ENCODE peak calls at places on chromosome 15, in seven cellular contexts. F, H, X, S, W, K and D are unnamed samples.

GRCh38 chr15:55290361-55291057 is 896 bp upstream of the RAB27A start:
- DNase-seq in F (peak), H (peak), X (peak), S (peak), W (peak), K (peak), D (peak)

GRCh38 chr15:51775967-51776816 is 24.8 kb downstream of the TMOD2 start:
- DNase-seq in F (peak), H (no peak), X (no peak), S (peak), W (peak), K (peak), D (peak)

GRCh38 chr15:89576417-89576773 is 1.1 kb downstream of the TICRR start:
- DNase-seq in F (no peak), H (no peak), X (peak), S (no peak), W (no peak), K (no peak), D (no peak)

GRCh38 chr15:95105229-95105628 is 873.9 kb downstream of the MCTP2 start:
- DNase-seq in F (no peak), H (no peak), X (peak), S (no peak), W (no peak), K (no peak), D (no peak)

GRCh38 chr15:81394609-81395008 is 20.6 kb upstream of the TMC3 start:
- DNase-seq in F (no peak), H (no peak), X (no peak), S (no peak), W (no peak), K (no peak), D (no peak)

GRCh38 chr15:63985221-63986184 is 60.8 kb downstream of the DAPK2 start:
- DNase-seq in F (no peak), H (peak), X (no peak), S (no peak), W (peak), K (no peak), D (no peak)

GRCh38 chr15:48084759-48085420 is 35.9 kb upstream of the SLC24A5 start:
- DNase-seq in F (peak), H (no peak), X (peak), S (no peak), W (peak), K (peak), D (peak)

GRCh38 chr15:31162721-31163510 is 61.4 kb upstream of the TRPM1 start:
- DNase-seq in F (no peak), H (no peak), X (no peak), S (no peak), W (no peak), K (no peak), D (no peak)

GRCh38 chr15:57495037-57495436 is 96.7 kb upstream of the MYZAP start:
- DNase-seq in F (no peak), H (no peak), X (no peak), S (no peak), W (no peak), K (no peak), D (no peak)

GRCh38 chr15:39552546-39552945 is 28.3 kb upstream of the THBS1 start:
- DNase-seq in F (no peak), H (no peak), X (no peak), S (no peak), W (no peak), K (no peak), D (no peak)

GRCh38 chr15:97235285-97235985 is 725.1 kb upstream of the ARRDC4 start:
- DNase-seq in F (peak), H (no peak), X (peak), S (peak), W (peak), K (peak), D (no peak)

GRCh38 chr15:25706176-25706970 is 156.8 kb downstream of the ATP10A start:
- DNase-seq in F (no peak), H (no peak), X (no peak), S (no peak), W (no peak), K (no peak), D (no peak)

GRCh38 chr15:41984622-41985021 is 12.3 kb upstream of the EHD4 start:
- DNase-seq in F (no peak), H (no peak), X (no peak), S (no peak), W (no peak), K (no peak), D (no peak)

GRCh38 chr15:89978914-89979313 is 22.2 kb upstream of the ZNF710 start:
- DNase-seq in F (no peak), H (no peak), X (no peak), S (no peak), W (no peak), K (no peak), D (no peak)

GRCh38 chr15:29035571-29036285 is 150.0 kb downstream of the APBA2 start:
- DNase-seq in F (no peak), H (no peak), X (no peak), S (no peak), W (no peak), K (no peak), D (no peak)

GRCh38 chr15:60118564-60119080 is 114.5 kb downstream of the FOXB1 start:
- DNase-seq in F (no peak), H (no peak), X (no peak), S (no peak), W (no peak), K (peak), D (no peak)

GRCh38 chr15:63896336-63897115 is 62.8 kb upstream of the HERC1 start:
- DNase-seq in F (peak), H (no peak), X (peak), S (no peak), W (peak), K (no peak), D (no peak)

GRCh38 chr15:67244966-67245478 is 9.4 kb downstream of the AAGAB start:
- DNase-seq in F (no peak), H (no peak), X (peak), S (no peak), W (no peak), K (no peak), D (no peak)

GRCh38 chr15:48940508-48940907 is 23.2 kb downstream of the SHC4 start:
- DNase-seq in F (peak), H (no peak), X (peak), S (no peak), W (no peak), K (no peak), D (no peak)

DNA sequence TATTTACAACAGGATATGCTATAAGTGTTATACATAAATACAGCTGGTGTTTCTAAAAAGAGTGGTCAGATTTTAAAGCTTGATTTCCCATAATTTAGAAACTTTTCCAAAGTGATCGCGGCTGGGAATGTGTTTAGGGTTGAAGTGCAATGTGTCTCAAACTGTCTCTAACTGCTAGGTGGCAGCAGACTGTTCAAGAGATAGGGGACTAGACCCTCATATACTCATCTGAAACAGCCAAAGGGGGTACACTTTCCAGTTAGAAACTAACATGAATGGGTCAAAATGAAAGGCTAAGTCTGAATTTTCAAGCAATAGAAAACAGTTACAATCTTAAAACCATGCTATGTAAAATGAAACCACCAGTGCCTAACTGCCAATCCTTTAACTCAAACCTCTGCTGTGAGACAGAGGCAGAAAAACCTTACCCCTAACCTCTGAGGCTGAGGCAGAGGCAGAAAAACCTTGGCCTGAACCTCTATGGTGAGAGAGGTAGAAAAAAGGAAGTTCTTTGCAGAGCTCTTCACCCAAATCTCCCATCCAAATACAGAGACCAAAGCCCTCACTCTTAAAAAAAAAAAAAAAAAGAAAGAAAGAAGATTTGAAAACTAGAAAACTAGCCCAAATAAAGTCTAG is 595.9 kb downstream of the NTRK3 start:
- DNase-seq in F (no peak), H (no peak), X (no peak), S (no peak), W (peak), K (peak), D (no peak)
- TF ChIP-seq CTCF in F (no peak), H (no peak), X (peak), S (no peak), W (no peak), K (peak), D (no peak)

GRCh38 chr15:61256231-61256630 is 27.1 kb upstream of the RORA start:
- DNase-seq in F (no peak), H (no peak), X (no peak), S (no peak), W (no peak), K (no peak), D (no peak)

GRCh38 chr15:61250613-61251012 is 21.5 kb upstream of the RORA start:
- DNase-seq in F (no peak), H (no peak), X (no peak), S (no peak), W (no peak), K (no peak), D (no peak)

GRCh38 chr15:61253186-61253585 is 24.1 kb upstream of the RORA start:
- DNase-seq in F (no peak), H (no peak), X (no peak), S (no peak), W (no peak), K (no peak), D (no peak)
- TF ChIP-seq CTCF in F (no peak), H (no peak), X (no peak), S (no peak), W (no peak), K (no peak), D (no peak)

GRCh38 chr15:84980196-84981053 is 1.2 kb upstream of the PDE8A start:
- DNase-seq in F (peak), H (peak), X (peak), S (peak), W (peak), K (peak), D (peak)

GRCh38 chr15:84979651-84980050 is 2.0 kb upstream of the PDE8A start:
- DNase-seq in F (no peak), H (peak), X (no peak), S (no peak), W (peak), K (peak), D (peak)

GRCh38 chr15:84982301-84982920 is 755 bp downstream of the PDE8A start:
- DNase-seq in F (no peak), H (peak), X (no peak), S (no peak), W (peak), K (peak), D (peak)

GRCh38 chr15:84981711-84982300 is at the start of gene PDE8A:
- DNase-seq in F (peak), H (peak), X (no peak), S (peak), W (peak), K (peak), D (peak)

DNA sequence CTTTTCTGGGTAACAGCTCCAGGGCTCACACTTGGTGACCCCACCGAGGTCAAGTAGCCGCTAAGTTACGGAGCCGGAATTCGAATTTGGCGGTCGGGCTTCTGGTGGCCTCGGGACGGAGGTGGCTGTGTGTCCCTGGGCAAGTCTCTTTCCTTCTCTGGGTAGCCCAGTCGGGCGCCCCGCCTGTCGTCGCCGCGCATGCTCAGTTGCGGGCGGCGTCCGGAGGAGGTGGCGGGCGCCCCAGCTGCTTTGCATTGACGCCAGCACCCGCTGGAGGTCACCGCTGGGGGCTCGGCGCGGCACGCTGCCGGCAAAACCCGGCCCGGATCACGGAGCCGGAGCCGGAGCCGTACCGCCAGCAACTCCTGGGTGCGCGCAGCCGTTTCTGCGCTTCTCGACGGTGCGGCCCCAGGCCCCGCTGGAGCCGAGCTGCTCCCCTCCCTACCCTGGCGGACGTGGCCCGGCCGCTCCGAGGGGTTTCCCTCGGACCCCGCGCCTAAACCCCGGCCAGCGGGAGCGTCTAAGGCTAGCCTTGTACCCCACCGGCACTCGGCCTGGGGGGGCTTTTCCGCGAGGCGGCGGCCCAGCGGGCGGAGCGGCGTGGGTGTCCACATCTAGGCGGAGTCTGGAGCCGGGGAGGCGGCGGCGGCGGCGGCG is 474 bp upstream of the PDE8A start:
- DNase-seq in F (peak), H (peak), X (peak), S (peak), W (peak), K (peak), D (peak)
- TF ChIP-seq CTCF in F (no peak), H (peak), X (no peak), S (peak), W (peak), K (no peak), D (peak)

GRCh38 chr15:68482246-68482645 is 50.3 kb upstream of the ITGA11 start:
- DNase-seq in F (no peak), H (no peak), X (no peak), S (no peak), W (no peak), K (no peak), D (no peak)
- TF ChIP-seq CTCF in F (no peak), H (no peak), X (no peak), S (no peak), W (no peak), K (no peak), D (no peak)

DNA sequence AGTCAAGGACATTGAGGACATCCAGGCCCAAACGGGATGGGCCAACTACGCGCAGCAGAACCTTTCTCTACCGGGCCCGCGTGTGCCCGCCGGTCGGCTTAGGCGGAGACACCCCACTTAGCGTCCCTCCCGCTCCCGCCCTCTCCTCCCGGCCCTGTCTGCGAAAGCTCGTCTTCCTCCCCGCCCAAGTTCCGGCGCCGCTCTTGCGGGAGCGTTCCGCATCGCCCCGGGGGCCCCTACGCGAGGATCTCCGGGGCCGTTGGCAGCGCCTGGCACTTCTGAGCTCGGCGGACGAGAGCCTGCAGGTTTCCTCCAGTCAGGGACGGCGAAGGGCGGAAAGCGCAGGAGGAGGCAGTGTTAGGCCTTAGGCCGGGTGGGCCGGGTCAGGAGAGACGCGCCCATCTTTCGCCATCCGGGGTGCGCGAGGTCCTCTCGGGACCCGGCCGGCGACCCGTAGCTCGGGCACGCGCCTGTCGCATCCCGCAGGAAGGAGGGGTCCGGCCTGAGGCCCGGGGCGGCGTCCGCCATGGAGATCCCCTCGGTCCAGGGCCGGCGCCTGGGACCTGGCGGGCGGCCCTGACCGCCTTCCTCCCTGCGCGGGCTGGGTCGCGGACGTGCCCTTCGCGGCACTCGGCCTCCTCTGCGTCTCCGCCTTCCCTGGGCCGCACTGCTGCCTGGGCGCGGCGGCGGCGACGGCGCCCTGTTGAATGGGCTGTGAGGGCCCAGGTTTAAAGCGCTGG is at the start of gene FEM1B:
- DNase-seq in F (peak), H (peak), X (peak), S (peak), W (peak), K (peak), D (peak)
- TF ChIP-seq CTCF in F (no peak), H (peak), X (no peak), S (peak), W (no peak), K (no peak), D (no peak)

GRCh38 chr15:92941668-92942067 is 41.5 kb downstream of the CHD2 start:
- DNase-seq in F (no peak), H (no peak), X (no peak), S (no peak), W (no peak), K (no peak), D (no peak)

GRCh38 chr15:92943581-92943980 is 43.5 kb downstream of the CHD2 start:
- DNase-seq in F (no peak), H (no peak), X (no peak), S (no peak), W (no peak), K (no peak), D (no peak)

GRCh38 chr15:92938387-92938786 is 38.3 kb downstream of the CHD2 start:
- DNase-seq in F (no peak), H (no peak), X (no peak), S (no peak), W (no peak), K (no peak), D (no peak)

GRCh38 chr15:92944946-92945521 is 44.9 kb downstream of the CHD2 start:
- DNase-seq in F (no peak), H (no peak), X (no peak), S (no peak), W (no peak), K (no peak), D (no peak)

DNA sequence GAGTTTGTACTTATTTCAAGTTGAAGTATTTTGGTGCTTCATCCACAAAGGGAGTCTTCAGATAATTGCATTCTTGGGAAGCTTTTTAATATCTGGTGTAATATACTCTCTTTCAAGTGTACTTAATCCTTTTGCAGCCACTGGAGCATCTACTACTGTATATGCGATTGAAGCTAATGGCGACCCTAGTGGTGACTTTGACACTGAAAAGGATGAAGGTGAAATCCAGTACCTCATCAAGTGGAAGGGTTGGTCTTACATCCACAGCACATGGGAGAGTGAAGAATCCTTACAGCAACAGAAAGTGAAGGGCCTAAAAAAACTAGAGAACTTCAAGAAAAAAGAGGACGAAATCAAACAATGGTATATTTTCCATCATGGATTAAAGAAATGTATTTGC is 42.6 kb downstream of the CHD2 start:
- DNase-seq in F (no peak), H (no peak), X (no peak), S (no peak), W (no peak), K (peak), D (no peak)
- TF ChIP-seq CTCF in F (no peak), H (no peak), X (no peak), S (no peak), W (no peak), K (peak), D (no peak)

GRCh38 chr15:78070049-78070698 is 7.3 kb downstream of the TBC1D2B start:
- DNase-seq in F (no peak), H (no peak), X (no peak), S (no peak), W (no peak), K (no peak), D (no peak)

GRCh38 chr15:78067328-78068241 is 9.9 kb downstream of the TBC1D2B start:
- DNase-seq in F (no peak), H (no peak), X (no peak), S (no peak), W (no peak), K (no peak), D (peak)

GRCh38 chr15:78069052-78069414 is 8.5 kb downstream of the TBC1D2B start:
- DNase-seq in F (no peak), H (no peak), X (no peak), S (no peak), W (no peak), K (no peak), D (no peak)

GRCh38 chr15:78071378-78071777 is 6.1 kb downstream of the TBC1D2B start:
- DNase-seq in F (no peak), H (no peak), X (no peak), S (no peak), W (no peak), K (no peak), D (no peak)

DNA sequence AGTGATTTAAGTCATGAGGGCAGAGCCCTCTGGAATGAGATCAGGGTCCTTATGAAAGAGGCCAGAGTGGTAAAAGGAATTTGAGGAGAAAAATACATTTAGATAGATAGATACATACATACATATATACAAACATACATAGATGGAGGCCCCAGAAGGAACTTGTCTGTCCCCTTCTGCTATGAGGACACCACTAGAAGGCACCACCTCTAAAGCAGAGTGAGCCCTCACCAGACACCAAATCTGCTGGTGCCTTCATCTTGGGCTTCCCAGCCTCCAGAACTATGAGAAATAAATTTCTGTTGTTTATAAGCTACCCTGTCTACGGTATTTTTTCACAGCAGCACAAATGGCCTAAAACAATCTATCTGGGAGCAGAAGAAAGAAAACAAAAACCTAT is 7.9 kb downstream of the TBC1D2B start:
- DNase-seq in F (no peak), H (no peak), X (no peak), S (no peak), W (no peak), K (no peak), D (no peak)
- TF ChIP-seq CTCF in F (peak), H (no peak), X (no peak), S (no peak), W (no peak), K (no peak), D (no peak)

GRCh38 chr15:62301993-62302665 is 137.0 kb upstream of the C2CD4B start:
- DNase-seq in F (no peak), H (no peak), X (peak), S (no peak), W (peak), K (no peak), D (no peak)
- TF ChIP-seq CTCF in F (no peak), H (no peak), X (no peak), S (no peak), W (no peak), K (no peak), D (no peak)